ENCODE peak calls at places on chromosomes 7 and 10, in five cellular contexts. One of them, this sample, is unnamed. For H3K36me3, the result is how much of the 10 kb centered on the place peaks cover.

GRCh38 chr10:34761443-34761842 is 53.7 kb downstream of the PARD3 start:
- DNase-seq in hepatocyte: no peak
- DNase-seq in tibial artery: no peak
- DNase-seq in lower lobe of right lung: no peak
- DNase-seq in heart left ventricle: no peak
- DNase-seq in this sample: no peak

GRCh38 chr10:34135515-34135914 is 679.6 kb downstream of the PARD3 start:
- DNase-seq in hepatocyte: no peak
- DNase-seq in heart left ventricle: no peak
- DNase-seq in lower lobe of right lung: no peak
- DNase-seq in tibial artery: no peak
- DNase-seq in this sample: no peak

GRCh38 chr10:27258838-27259532 is 18.4 kb upstream of the ACBD5 start:
- DNase-seq in hepatocyte: peak
- DNase-seq in lower lobe of right lung: no peak
- DNase-seq in tibial artery: no peak
- DNase-seq in heart left ventricle: no peak
- DNase-seq in this sample: no peak

GRCh38 chr10:103690281-103690680 is 165.1 kb downstream of the SH3PXD2A start:
- DNase-seq in hepatocyte: no peak
- DNase-seq in heart left ventricle: no peak
- DNase-seq in tibial artery: no peak
- DNase-seq in lower lobe of right lung: no peak
- DNase-seq in this sample: no peak

GRCh38 chr7:2451171-2452073 is 24.8 kb downstream of the GRIFIN start:
- DNase-seq in heart left ventricle: peak
- DNase-seq in lower lobe of right lung: peak
- DNase-seq in tibial artery: peak
- DNase-seq in hepatocyte: peak
- DNase-seq in this sample: peak

GRCh38 chr10:43218206-43218950 is 48.5 kb downstream of the RASGEF1A start:
- DNase-seq in lower lobe of right lung: peak
- DNase-seq in tibial artery: no peak
- DNase-seq in hepatocyte: no peak
- DNase-seq in heart left ventricle: no peak
- DNase-seq in this sample: no peak

GRCh38 chr10:82194419-82194818 is 319.4 kb downstream of the NRG3 start:
- DNase-seq in lower lobe of right lung: no peak
- DNase-seq in hepatocyte: no peak
- DNase-seq in heart left ventricle: no peak
- DNase-seq in tibial artery: no peak
- DNase-seq in this sample: no peak

GRCh38 chr7:129923709-129924108 is 29.1 kb downstream of the UBE2H start:
- DNase-seq in hepatocyte: no peak
- DNase-seq in heart left ventricle: no peak
- DNase-seq in tibial artery: no peak
- DNase-seq in lower lobe of right lung: no peak
- DNase-seq in this sample: peak

GRCh38 chr10:3482200-3482993 is 302.6 kb downstream of the KLF6 start:
- DNase-seq in heart left ventricle: no peak
- DNase-seq in lower lobe of right lung: no peak
- DNase-seq in hepatocyte: peak
- DNase-seq in tibial artery: peak
- DNase-seq in this sample: peak

GRCh38 chr7:101216001-101216859 is 1.2 kb downstream of the PLOD3 start:
- DNase-seq in tibial artery: peak
- DNase-seq in lower lobe of right lung: peak
- DNase-seq in heart left ventricle: no peak
- DNase-seq in hepatocyte: no peak
- DNase-seq in this sample: no peak

GRCh38 chr7:23873306-23873705 is 163.3 kb downstream of the STK31 start:
- DNase-seq in hepatocyte: no peak
- DNase-seq in lower lobe of right lung: no peak
- DNase-seq in tibial artery: no peak
- DNase-seq in heart left ventricle: no peak
- DNase-seq in this sample: no peak

DNA sequence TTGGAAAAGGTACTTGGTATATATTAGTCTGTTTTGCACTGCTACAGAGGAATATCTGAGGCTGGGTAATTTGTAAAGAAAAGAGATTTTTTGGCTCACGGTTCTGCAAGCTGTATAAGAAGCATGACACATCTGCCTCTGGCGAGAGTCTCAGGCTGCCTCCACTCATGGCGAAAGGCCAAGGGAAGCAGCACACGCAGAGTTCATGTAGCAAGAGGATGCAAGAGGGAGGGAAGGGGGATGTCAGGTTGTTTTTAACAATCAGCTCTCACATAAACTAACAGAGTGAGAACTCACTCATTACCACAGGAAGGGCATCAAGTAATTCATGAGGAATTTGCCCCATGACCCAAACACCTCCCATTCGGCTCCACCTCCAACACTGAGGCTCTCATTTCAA is 484.8 kb upstream of the DPP6 start:
- DNase-seq in tibial artery: peak
- DNase-seq in hepatocyte: no peak
- DNase-seq in lower lobe of right lung: no peak
- DNase-seq in heart left ventricle: peak
- DNase-seq in this sample: no peak
- H3K4me3 ChIP-seq in tibial artery: no peak
- H3K4me3 ChIP-seq in hepatocyte: no peak
- H3K4me3 ChIP-seq in lower lobe of right lung: no peak
- H3K4me3 ChIP-seq in heart left ventricle: no peak
- H3K4me3 ChIP-seq in this sample: no peak

DNA sequence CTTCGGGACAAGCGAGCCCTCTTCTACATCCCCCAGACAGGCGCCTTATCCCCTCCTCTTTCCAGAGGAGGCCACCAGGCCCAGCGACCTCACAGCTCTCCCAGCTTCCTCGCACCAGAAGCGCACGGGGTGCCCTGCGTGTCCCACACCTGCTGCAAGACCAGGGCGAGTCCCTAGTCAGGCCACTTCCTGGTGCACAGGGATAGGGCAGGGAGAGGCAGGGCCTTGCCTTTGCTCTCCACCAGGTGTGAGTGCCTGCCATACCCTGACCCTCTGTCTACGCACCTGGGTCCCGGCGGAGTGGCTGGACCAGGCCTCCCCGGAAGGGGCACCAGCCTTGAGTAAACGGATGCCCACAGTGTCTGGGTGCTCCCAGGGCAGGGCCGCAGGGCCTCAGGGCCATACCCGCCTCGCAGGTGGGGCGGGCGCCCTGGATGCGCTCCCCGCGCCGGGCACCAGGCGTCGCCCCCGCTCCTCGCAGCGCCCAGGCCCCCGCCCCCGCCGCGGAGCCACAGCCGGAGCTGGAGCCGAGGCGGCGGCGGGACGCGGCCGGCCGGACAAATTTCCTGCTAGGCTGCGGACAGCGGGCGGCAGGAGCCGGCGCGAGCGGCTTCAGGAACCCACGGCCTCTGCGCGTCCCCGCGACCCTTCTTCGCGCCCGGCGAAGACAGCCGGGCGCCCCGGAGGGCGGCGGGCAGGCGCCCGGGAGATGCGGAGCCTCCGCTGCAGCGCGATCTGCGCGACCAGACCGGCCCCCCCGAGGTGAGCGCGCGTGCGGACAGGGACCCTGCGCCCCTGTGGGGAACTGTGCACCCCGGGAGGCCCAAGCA is at the start of gene PTPRE:
- DNase-seq in heart left ventricle: peak
- DNase-seq in lower lobe of right lung: peak
- DNase-seq in hepatocyte: peak
- DNase-seq in tibial artery: peak
- DNase-seq in this sample: peak
- H3K36me3 ChIP-seq in heart left ventricle: under half
- H3K36me3 ChIP-seq in lower lobe of right lung: under half
- H3K36me3 ChIP-seq in hepatocyte: under half
- H3K36me3 ChIP-seq in tibial artery: under half
- H3K36me3 ChIP-seq in this sample: under half

DNA sequence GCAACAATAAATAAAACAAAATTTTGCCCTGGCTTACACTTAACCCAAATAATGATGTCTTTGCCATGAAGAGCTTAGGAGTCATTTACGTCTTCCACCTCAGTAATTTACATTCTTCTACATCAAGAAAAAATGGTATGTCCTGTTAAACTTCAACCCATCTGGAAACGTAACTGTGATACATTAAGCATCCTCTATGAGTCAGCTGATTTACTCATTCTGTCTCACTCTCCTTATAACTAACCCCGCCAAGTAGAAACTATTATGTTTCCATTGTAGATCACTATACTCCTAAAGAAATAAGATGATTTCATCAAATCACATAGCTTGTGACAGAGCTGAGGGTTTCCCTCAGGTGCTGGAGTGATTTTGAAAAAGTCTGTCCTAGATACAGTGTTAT is 330.7 kb downstream of the CDC14C start:
- DNase-seq in lower lobe of right lung: no peak
- DNase-seq in tibial artery: no peak
- DNase-seq in hepatocyte: no peak
- DNase-seq in heart left ventricle: no peak
- DNase-seq in this sample: peak
- TF ChIP-seq CTCF in lower lobe of right lung: no peak
- TF ChIP-seq CTCF in tibial artery: no peak
- TF ChIP-seq CTCF in hepatocyte: no peak
- TF ChIP-seq CTCF in heart left ventricle: no peak
- TF ChIP-seq CTCF in this sample: no peak

DNA sequence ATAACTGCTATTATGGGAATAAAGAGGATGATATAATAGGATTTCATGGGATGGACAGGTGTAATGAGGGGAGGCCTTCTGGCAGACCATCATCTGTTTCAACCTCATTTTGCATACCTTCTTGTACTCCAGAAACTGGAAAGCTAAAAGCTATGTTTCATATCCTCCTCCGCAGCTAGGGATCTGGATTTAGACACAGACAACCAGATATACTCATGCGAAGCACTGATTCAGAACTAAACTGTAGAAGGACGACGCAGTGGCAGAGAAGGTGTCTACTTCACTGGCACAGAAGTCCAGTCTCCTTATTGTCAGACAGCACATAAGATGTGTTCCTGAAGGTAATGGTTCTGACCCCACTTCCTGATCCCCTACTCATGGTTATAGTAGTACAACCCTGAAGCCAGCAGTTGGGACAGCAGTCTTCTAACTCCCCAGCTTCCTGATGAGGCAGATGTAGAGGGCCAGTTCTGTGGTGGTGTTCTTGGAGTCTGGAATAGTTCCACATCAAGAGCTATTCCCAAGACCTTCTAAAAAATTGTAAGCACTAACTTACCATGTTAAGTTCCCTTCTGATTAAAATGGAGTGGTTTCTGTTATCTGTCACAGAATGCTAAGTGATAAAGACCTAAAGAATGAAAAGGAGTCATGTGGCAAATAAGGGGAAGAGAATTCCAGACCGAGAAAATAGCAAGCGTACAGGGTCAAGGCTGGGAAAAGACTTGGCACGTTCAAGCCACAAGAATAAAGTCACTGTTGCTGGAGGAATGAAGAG is 550.3 kb downstream of the GRM8 start:
- DNase-seq in hepatocyte: no peak
- DNase-seq in heart left ventricle: no peak
- DNase-seq in lower lobe of right lung: no peak
- DNase-seq in tibial artery: no peak
- DNase-seq in this sample: no peak
- H3K4me3 ChIP-seq in hepatocyte: no peak
- H3K4me3 ChIP-seq in heart left ventricle: no peak
- H3K4me3 ChIP-seq in lower lobe of right lung: no peak
- H3K4me3 ChIP-seq in tibial artery: no peak
- H3K4me3 ChIP-seq in this sample: no peak

DNA sequence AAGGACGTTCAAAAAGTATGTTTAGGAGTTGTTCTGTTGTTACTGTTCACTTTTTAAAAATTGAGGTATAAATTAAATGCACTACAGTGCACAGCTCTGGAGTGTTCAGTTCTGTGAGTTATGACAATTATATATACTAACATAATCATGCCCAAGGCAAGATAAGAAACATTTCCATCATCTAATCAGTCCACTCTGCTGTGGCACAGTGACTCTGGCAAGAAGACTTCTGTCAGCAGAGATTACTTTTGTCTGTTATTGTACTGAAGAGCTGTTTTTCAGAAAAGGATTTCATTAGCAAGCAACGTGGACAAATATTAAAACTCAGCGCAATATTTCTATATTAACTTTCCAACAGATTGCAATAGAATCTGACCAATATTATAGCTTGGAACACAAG is 32.0 kb downstream of the ICA1 start:
- DNase-seq in lower lobe of right lung: no peak
- DNase-seq in tibial artery: no peak
- DNase-seq in hepatocyte: no peak
- DNase-seq in heart left ventricle: no peak
- DNase-seq in this sample: no peak
- H3K36me3 ChIP-seq in lower lobe of right lung: under half
- H3K36me3 ChIP-seq in tibial artery: under half
- H3K36me3 ChIP-seq in hepatocyte: under half
- H3K36me3 ChIP-seq in heart left ventricle: under half
- H3K36me3 ChIP-seq in this sample: under half

DNA sequence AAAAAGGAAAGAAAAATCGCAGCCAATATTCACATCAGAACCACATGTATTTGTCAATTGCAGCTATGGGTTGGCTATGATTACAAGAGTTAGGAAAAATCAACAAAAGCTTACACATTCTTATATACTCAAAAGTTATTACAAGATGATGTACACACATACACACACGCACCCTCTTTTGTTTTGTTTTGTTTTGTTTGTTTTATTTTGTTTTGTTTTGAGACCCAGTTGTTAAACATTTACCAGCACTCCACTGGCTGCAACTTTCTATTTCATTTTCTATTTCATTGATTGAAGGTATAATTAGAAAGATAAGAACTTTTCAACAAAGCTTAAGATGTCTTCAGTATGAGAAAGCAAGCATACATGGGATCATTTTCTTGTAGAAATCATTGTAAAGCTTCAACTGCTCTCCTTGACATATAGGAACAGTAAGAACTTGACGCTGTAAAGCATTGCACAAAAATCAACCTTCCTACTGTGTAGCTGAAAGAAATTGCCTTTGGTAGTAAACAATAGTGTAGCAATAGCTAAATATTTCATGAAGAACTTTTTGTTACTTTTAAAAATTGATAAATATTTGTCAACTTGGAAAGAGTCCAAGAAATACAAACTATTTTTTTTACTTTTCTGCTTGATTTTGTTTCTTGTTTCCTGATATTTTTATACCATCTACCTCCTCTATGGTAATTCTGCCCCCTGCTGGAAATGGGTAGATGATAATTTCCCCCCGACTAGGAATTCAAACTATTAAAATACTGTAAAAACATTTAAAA is 205.9 kb downstream of the MBL2 start:
- DNase-seq in lower lobe of right lung: no peak
- DNase-seq in hepatocyte: peak
- DNase-seq in heart left ventricle: no peak
- DNase-seq in tibial artery: no peak
- DNase-seq in this sample: peak
- TF ChIP-seq CTCF in lower lobe of right lung: peak
- TF ChIP-seq CTCF in hepatocyte: peak
- TF ChIP-seq CTCF in heart left ventricle: peak
- TF ChIP-seq CTCF in tibial artery: no peak
- TF ChIP-seq CTCF in this sample: peak

This sample was measured in bronchial epithelial cell.